ENCODE peak calls at places on chromosome 3, in five cellular contexts. J is CD8-positive, alpha-beta T cell; X is lower lobe of right lung; C is IMR-90; R is psoas muscle. S is an unnamed sample. For H3K27me3, the result is how much of the 10 kb centered on the place peaks cover.

GRCh38 chr3:142844339-142844977 is 44.4 kb downstream of the PCOLCE2 start:
- DNase-seq in J (no peak), X (no peak), C (peak), R (no peak), S (no peak)

GRCh38 chr3:14787630-14788029 is 31.1 kb upstream of the FGD5 start:
- DNase-seq in J (no peak), X (no peak), C (no peak), R (no peak), S (no peak)

GRCh38 chr3:58536501-58537411 is at the start of gene ACOX2:
- DNase-seq in J (no peak), X (peak), C (peak), R (peak), S (no peak)

GRCh38 chr3:138940446-138940845 is 6.5 kb downstream of the FOXL2 start:
- DNase-seq in J (no peak), X (no peak), C (no peak), R (no peak), S (no peak)

GRCh38 chr3:152595975-152596832 is 238.7 kb upstream of the P2RY1 start:
- DNase-seq in J (no peak), X (no peak), C (peak), R (no peak), S (no peak)

GRCh38 chr3:143928541-143929255 is 42.9 kb upstream of the DIPK2A start:
- DNase-seq in J (no peak), X (no peak), C (no peak), R (no peak), S (no peak)

GRCh38 chr3:153209596-153209995 is 47.6 kb downstream of the RAP2B start:
- DNase-seq in J (no peak), X (peak), C (peak), R (peak), S (no peak)

GRCh38 chr3:155491696-155492095 is 198.2 kb upstream of the STRIT1 start:
- DNase-seq in J (no peak), X (no peak), C (no peak), R (no peak), S (no peak)

GRCh38 chr3:120498947-120499346 is 48.2 kb upstream of the FSTL1 start:
- DNase-seq in J (no peak), X (no peak), C (peak), R (no peak), S (no peak)

GRCh38 chr3:134904333-134904771 is 109.3 kb downstream of the EPHB1 start:
- DNase-seq in J (no peak), X (no peak), C (no peak), R (no peak), S (no peak)

GRCh38 chr3:174440350-174440716 is 418.8 kb upstream of the NAALADL2 start:
- DNase-seq in J (no peak), X (peak), C (peak), R (peak), S (no peak)

GRCh38 chr3:129001101-129001816 is at the start of gene EFCC1:
- DNase-seq in J (no peak), X (peak), C (no peak), R (peak), S (no peak)

GRCh38 chr3:157204431-157204830 is 44.5 kb upstream of the CCNL1 start:
- DNase-seq in J (no peak), X (no peak), C (peak), R (no peak), S (no peak)

GRCh38 chr3:146581877-146582508 is 23.2 kb downstream of the PLSCR5 start:
- DNase-seq in J (no peak), X (no peak), C (peak), R (no peak), S (no peak)

GRCh38 chr3:169865176-169865800 is 4.4 kb downstream of the LRRC31 start:
- DNase-seq in J (peak), X (no peak), C (no peak), R (no peak), S (no peak)

GRCh38 chr3:38634133-38634532 is 15.4 kb downstream of the SCN5A start:
- DNase-seq in J (no peak), X (no peak), C (peak), R (peak), S (no peak)

GRCh38 chr3:134237454-134238145 is 13.1 kb downstream of the RYK start:
- DNase-seq in J (no peak), X (no peak), C (no peak), R (no peak), S (no peak)

GRCh38 chr3:155232605-155233004 is 60.9 kb downstream of the STRIT1 start:
- DNase-seq in J (no peak), X (no peak), C (peak), R (peak), S (no peak)

GRCh38 chr3:57160046-57160730 is 5.0 kb downstream of the IL17RD start:
- DNase-seq in J (no peak), X (no peak), C (no peak), R (no peak), S (no peak)

GRCh38 chr3:144270100-144270499 is 298.5 kb downstream of the DIPK2A start:
- DNase-seq in J (no peak), X (no peak), C (no peak), R (peak), S (no peak)

GRCh38 chr3:52851348-52851747 is 16.5 kb upstream of the MUSTN1 start:
- DNase-seq in J (no peak), X (no peak), C (peak), R (no peak), S (no peak)

GRCh38 chr3:104911376-104911775 is 455.3 kb upstream of the ALCAM start:
- DNase-seq in J (no peak), X (no peak), C (peak), R (no peak), S (no peak)

GRCh38 chr3:175159202-175159601 is 300.1 kb downstream of the NAALADL2 start:
- DNase-seq in J (no peak), X (no peak), C (no peak), R (no peak), S (no peak)

GRCh38 chr3:127961963-127962362 is 46.9 kb downstream of the KBTBD12 start:
- DNase-seq in J (no peak), X (no peak), C (peak), R (no peak), S (no peak)

GRCh38 chr3:64331605-64332004 is 106.3 kb upstream of the PRICKLE2 start:
- DNase-seq in J (no peak), X (no peak), C (no peak), R (no peak), S (no peak)

GRCh38 chr3:155334897-155335883 is 41.7 kb upstream of the STRIT1 start:
- DNase-seq in J (no peak), X (no peak), C (no peak), R (no peak), S (no peak)

GRCh38 chr3:102745881-102746280 is 311.1 kb downstream of the ZPLD1 start:
- DNase-seq in J (no peak), X (no peak), C (no peak), R (no peak), S (no peak)

GRCh38 chr3:38497026-38497425 is 886 bp downstream of the EXOG start:
- DNase-seq in J (no peak), X (no peak), C (peak), R (no peak), S (no peak)

GRCh38 chr3:20905210-20905805 is 719.3 kb upstream of the SGO1 start:
- DNase-seq in J (no peak), X (no peak), C (no peak), R (no peak), S (no peak)

GRCh38 chr3:134333522-134334181 is 40.6 kb downstream of the AMOTL2 start:
- DNase-seq in J (no peak), X (no peak), C (peak), R (no peak), S (peak)

GRCh38 chr3:55726501-55726775 is 239.3 kb upstream of the WNT5A start:
- DNase-seq in J (no peak), X (no peak), C (no peak), R (no peak), S (no peak)
- H3K4me3 ChIP-seq in J (no peak), X (no peak), C (no peak), R (no peak), S (no peak)

GRCh38 chr3:45043715-45044299 is 17.7 kb downstream of the CLEC3B start:
- DNase-seq in J (no peak), X (no peak), C (peak), R (no peak), S (no peak)
- TF ChIP-seq CTCF in J (no peak), X (no peak), C (peak), R (no peak), S (no peak)

DNA sequence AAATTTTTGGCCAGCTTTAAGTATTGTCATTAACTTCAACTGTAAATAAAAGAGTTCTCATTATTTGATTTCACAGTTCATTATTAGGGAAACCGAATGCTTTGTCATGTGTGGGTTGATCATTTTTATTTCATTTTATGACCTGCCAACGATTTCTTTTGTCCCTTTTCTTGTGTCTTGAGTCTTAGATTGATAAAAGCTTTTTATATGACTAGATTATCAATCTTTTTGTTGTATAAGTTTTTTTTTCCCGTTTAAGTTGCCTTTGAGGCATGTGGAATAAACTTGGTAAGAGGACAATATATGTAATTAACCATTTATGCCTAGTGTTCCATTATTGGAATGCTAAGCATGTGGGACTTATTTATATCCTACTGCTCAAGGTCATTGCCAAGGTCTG is 62.8 kb downstream of the ATP2C1 start:
- DNase-seq in J (no peak), X (no peak), C (no peak), R (no peak), S (no peak)
- H3K27me3 ChIP-seq in J (under half), X (under half), C (under half), R (under half), S (under half)

DNA sequence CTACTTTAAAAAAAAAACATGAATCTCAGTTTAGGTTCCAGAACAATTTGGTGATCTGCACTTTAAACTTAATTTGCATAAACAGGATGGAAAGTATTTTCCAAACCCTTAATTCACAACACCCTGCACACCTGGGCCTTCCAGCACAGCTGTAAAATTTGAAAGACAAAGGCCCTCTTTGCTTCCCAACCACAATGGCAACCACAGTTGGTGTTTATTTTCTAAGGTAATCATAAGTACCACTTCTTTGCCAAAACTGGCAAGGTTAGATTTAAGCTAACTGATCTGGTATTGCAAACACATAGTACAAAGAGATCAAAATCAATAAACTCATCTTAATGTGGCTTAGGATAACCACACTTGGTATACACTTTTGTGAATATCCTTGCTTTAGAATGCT is 4.1 kb downstream of the LRIG1 start:
- DNase-seq in J (no peak), X (no peak), C (no peak), R (no peak), S (no peak)
- H3K4me3 ChIP-seq in J (no peak), X (no peak), C (no peak), R (peak), S (peak)

GRCh38 chr3:12943124-12944021 is 102.0 kb upstream of the RPL32 start:
- DNase-seq in J (no peak), X (no peak), C (no peak), R (no peak), S (no peak)
- TF ChIP-seq CTCF in J (no peak), X (no peak), C (no peak), R (no peak), S (no peak)

DNA sequence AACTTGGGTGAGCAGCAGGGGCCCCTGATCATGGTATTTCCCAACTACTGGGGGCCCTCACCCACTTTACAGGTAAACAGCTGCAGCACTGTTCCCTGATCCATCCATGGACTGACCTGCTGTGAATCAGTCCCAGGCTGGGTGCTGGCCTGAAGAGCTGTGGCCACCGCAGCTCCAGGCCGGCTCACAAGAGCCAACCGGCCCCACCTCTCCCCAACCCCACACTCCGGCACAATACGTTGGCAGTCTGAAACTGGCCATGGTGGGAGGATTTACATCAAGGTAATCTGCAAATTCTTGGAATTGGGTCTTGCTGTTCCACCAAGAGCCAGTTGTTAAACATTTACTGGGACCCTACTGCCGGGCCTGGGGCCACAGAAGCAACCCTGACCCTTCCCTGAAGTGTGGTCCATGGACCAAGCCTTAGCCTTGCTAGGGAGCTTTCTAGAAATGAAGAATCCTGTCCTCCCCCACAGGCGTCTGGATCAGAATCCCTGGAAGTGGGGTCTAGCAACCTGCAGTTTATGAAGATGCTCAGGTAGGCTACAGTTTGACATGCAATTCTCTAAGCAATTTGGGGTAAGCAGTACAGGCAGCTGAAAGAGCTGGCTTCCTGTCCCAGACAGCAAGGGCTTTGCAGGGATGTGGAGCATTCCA is 3.7 kb downstream of the SLC6A20 start:
- DNase-seq in J (peak), X (no peak), C (no peak), R (no peak), S (no peak)
- H3K27me3 ChIP-seq in J (under half), X (under half), C (half or more), R (under half), S (under half)

GRCh38 chr3:123058505-123058904 is 8.3 kb upstream of the PDIA5 start:
- DNase-seq in J (no peak), X (no peak), C (no peak), R (no peak), S (no peak)
- H3K4me3 ChIP-seq in J (no peak), X (no peak), C (no peak), R (no peak), S (no peak)

DNA sequence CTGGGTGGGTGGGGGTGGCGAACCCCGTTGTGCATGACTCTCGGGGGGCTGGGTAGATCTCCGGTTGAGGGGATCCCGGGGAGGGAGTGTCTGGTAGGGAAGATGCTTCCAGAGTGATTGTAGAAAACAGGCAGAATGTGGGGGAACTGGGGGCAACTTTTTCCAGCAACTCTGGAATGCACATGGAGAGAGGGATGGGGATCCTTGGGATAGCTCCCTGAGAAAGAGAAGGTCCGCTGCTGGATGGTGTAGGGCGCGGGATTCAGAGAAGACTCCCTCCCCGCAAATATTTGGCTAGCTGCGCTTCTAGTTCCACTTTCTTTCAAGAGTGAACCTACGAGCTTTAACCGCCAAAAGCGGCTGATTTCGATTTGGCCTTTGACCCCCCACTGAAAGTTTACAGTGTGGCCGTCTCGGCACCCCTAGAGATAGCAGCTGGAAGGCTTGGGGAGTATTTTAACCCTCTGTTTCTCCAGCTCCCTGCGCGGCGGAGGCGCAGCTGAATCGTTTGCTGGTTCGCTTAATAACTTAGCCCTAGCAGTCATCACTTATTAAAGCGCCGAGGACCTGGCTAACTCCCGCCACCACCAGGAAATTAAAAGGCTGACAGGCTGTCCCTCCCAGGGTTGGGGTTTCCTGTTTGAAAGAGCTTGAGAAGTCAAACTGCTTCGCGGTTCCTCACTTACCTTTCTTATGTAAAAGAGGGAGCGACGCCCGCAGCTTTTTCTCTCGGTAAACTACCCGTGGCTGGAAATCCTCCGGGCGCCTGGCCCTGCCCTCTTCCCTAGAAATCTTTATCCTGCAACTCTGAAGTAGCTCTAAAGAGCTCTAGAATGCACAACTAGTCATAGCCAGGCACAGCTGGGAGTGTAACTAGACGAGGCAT is 1.2 kb downstream of the PHLDB2 start:
- DNase-seq in J (peak), X (peak), C (peak), R (peak), S (peak)
- TF ChIP-seq CTCF in J (no peak), X (peak), C (peak), R (peak), S (no peak)

GRCh38 chr3:71961891-71962290 is 176.9 kb upstream of the PROK2 start:
- DNase-seq in J (no peak), X (no peak), C (no peak), R (no peak), S (no peak)

GRCh38 chr3:71961378-71961777 is 176.4 kb upstream of the PROK2 start:
- DNase-seq in J (no peak), X (no peak), C (no peak), R (no peak), S (no peak)

GRCh38 chr3:71955549-71956373 is 170.8 kb upstream of the PROK2 start:
- DNase-seq in J (no peak), X (peak), C (peak), R (peak), S (peak)

GRCh38 chr3:71956716-71957115 is 171.8 kb upstream of the PROK2 start:
- DNase-seq in J (no peak), X (no peak), C (no peak), R (no peak), S (no peak)

DNA sequence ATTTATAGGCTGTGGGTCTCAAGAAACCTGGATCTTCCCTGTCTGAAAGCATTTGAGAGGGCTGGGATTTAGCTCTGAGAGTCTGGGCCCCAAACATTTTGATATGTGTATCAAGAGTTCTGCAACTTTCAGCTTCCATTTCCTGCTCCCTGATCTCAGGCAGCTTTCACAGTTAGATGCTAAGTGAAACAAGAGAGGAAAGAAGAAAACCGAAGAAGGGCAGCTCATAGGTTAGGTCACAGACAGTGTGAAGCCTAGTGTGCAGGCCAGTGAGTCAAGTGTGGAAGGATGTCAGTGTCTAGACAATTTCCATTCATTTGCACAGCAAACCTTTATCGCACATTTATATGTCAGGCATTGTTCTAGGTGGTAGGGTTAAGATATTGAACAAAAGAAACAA is 173.6 kb upstream of the PROK2 start:
- DNase-seq in J (no peak), X (no peak), C (no peak), R (no peak), S (no peak)
- H3K27me3 ChIP-seq in J (under half), X (under half), C (under half), R (under half), S (under half)